ENCODE peak calls at places on chromosomes 11 and 22, in nine cellular contexts. A is left kidney; R is HFFc6; J is posterior cingulate gyrus; E is SW480; T is uterus; U is stimulated activated CD8-positive, alpha-beta memory T cell treated with anti-CD3 and anti-CD28 coated beads, Interleukin-2, amount 100 ng/mL, for 48 hours; X is left ventricle myocardium inferior; H is HTR-8/SVneo. M is an unnamed sample.

GRCh38 chr11:21948876-21949275 is 244.0 kb upstream of the ANO5 start:
- DNase-seq in E (no peak), U (no peak), J (no peak), H (no peak), X (no peak), T (no peak), R (no peak), A (peak), M (no peak)

GRCh38 chr11:27296406-27296994 is 66.5 kb downstream of the CCDC34 start:
- DNase-seq in A (peak), X (no peak), T (no peak), U (no peak), R (peak), E (peak), H (peak), J (no peak), M (no peak)

GRCh38 chr11:91136631-91137030 is 913.8 kb upstream of the CHORDC1 start:
- DNase-seq in T (no peak), X (no peak), U (no peak), E (no peak), H (peak), A (no peak), J (no peak), R (no peak), M (no peak)

GRCh38 chr11:118618115-118618990 is 10.9 kb downstream of the PHLDB1 start:
- DNase-seq in U (no peak), R (peak), A (peak), X (peak), H (peak), J (peak), E (peak), T (peak), M (no peak)

GRCh38 chr11:7538466-7539454 is 25.0 kb downstream of the PPFIBP2 start:
- DNase-seq in H (no peak), X (no peak), A (no peak), R (no peak), J (no peak), U (no peak), T (no peak), E (no peak), M (no peak)

GRCh38 chr11:68968306-68969255 is 12.2 kb downstream of the MRGPRD start:
- DNase-seq in X (no peak), E (no peak), A (no peak), J (no peak), T (peak), H (no peak), R (peak), U (no peak), M (no peak)

GRCh38 chr22:43088616-43088978 is 594 bp downstream of the TTLL1 start:
- DNase-seq in A (no peak), H (no peak), T (no peak), X (no peak), U (no peak), R (no peak), J (no peak), E (no peak), M (no peak)

GRCh38 chr11:129766858-129767604 is 48.6 kb upstream of the TMEM45B start:
- DNase-seq in X (no peak), J (no peak), T (no peak), H (peak), A (peak), U (no peak), E (peak), R (peak), M (peak)

GRCh38 chr11:67996622-67997459 is 7.1 kb downstream of the UNC93B1 start:
- DNase-seq in X (peak), A (peak), J (no peak), R (no peak), H (no peak), E (peak), T (no peak), U (peak), M (peak)

GRCh38 chr11:109845437-109845836 is 247.8 kb upstream of the ZC3H12C start:
- DNase-seq in H (no peak), U (no peak), T (no peak), E (no peak), R (no peak), X (no peak), A (peak), J (no peak), M (no peak)

GRCh38 chr11:120413480-120413879 is 77.3 kb downstream of the ARHGEF12 start:
- DNase-seq in H (no peak), J (no peak), X (no peak), A (no peak), R (peak), E (no peak), U (no peak), T (no peak), M (no peak)

M was measured in CD4-positive, alpha-beta T cell.